ENCODE peak calls at places on chromosomes 13 and 19, in seven cellular contexts. One of them, this sample, is unnamed. For H3K9me3 and H3K4me1, the result is how much of the 10 kb centered on the place peaks cover.

GRCh38 chr19:29854033-29854432 is 42.2 kb downstream of the CCNE1 start:
- DNase-seq in adrenal gland: no peak
- DNase-seq in mammary epithelial cell: no peak
- DNase-seq in cardiac muscle cell: no peak
- DNase-seq in colonic mucosa: no peak
- DNase-seq in transverse colon: no peak
- DNase-seq in iPS DF 6.9: no peak
- DNase-seq in this sample: no peak

GRCh38 chr13:99580500-99581268 is 79.4 kb downstream of the TM9SF2 start:
- DNase-seq in mammary epithelial cell: no peak
- DNase-seq in transverse colon: no peak
- DNase-seq in adrenal gland: no peak
- DNase-seq in cardiac muscle cell: no peak
- DNase-seq in iPS DF 6.9: no peak
- DNase-seq in colonic mucosa: no peak
- DNase-seq in this sample: no peak

GRCh38 chr19:18484992-18485391 is 36.9 kb downstream of the ELL start:
- DNase-seq in iPS DF 6.9: no peak
- DNase-seq in transverse colon: no peak
- DNase-seq in adrenal gland: no peak
- DNase-seq in mammary epithelial cell: no peak
- DNase-seq in colonic mucosa: no peak
- DNase-seq in cardiac muscle cell: no peak
- DNase-seq in this sample: no peak

GRCh38 chr13:110298566-110299321 is 8.2 kb downstream of the COL4A1 start:
- DNase-seq in iPS DF 6.9: no peak
- DNase-seq in colonic mucosa: no peak
- DNase-seq in adrenal gland: no peak
- DNase-seq in mammary epithelial cell: no peak
- DNase-seq in transverse colon: no peak
- DNase-seq in cardiac muscle cell: peak
- DNase-seq in this sample: peak

GRCh38 chr13:25836709-25837316 is 215.0 kb downstream of the SHISA2 start:
- DNase-seq in mammary epithelial cell: peak
- DNase-seq in cardiac muscle cell: no peak
- DNase-seq in transverse colon: no peak
- DNase-seq in colonic mucosa: no peak
- DNase-seq in iPS DF 6.9: no peak
- DNase-seq in adrenal gland: no peak
- DNase-seq in this sample: no peak

GRCh38 chr13:28585557-28585956 is 73.4 kb upstream of the POMP start:
- DNase-seq in iPS DF 6.9: no peak
- DNase-seq in adrenal gland: no peak
- DNase-seq in mammary epithelial cell: no peak
- DNase-seq in transverse colon: no peak
- DNase-seq in cardiac muscle cell: no peak
- DNase-seq in colonic mucosa: no peak
- DNase-seq in this sample: no peak

GRCh38 chr13:74074723-74075122 is 59.5 kb downstream of the KLF12 start:
- DNase-seq in adrenal gland: no peak
- DNase-seq in transverse colon: no peak
- DNase-seq in iPS DF 6.9: no peak
- DNase-seq in colonic mucosa: no peak
- DNase-seq in mammary epithelial cell: peak
- DNase-seq in cardiac muscle cell: peak
- DNase-seq in this sample: no peak

GRCh38 chr19:4597278-4597974 is 37.9 kb upstream of the SEMA6B start:
- DNase-seq in adrenal gland: no peak
- DNase-seq in iPS DF 6.9: no peak
- DNase-seq in cardiac muscle cell: no peak
- DNase-seq in colonic mucosa: no peak
- DNase-seq in mammary epithelial cell: no peak
- DNase-seq in transverse colon: no peak
- DNase-seq in this sample: no peak

GRCh38 chr13:110714798-110715394 is 1.4 kb downstream of the ING1 start:
- DNase-seq in colonic mucosa: peak
- DNase-seq in iPS DF 6.9: no peak
- DNase-seq in cardiac muscle cell: peak
- DNase-seq in adrenal gland: peak
- DNase-seq in transverse colon: peak
- DNase-seq in mammary epithelial cell: no peak
- DNase-seq in this sample: peak

GRCh38 chr19:4337906-4338440 is 654 bp downstream of the STAP2 start:
- DNase-seq in iPS DF 6.9: no peak
- DNase-seq in colonic mucosa: peak
- DNase-seq in adrenal gland: no peak
- DNase-seq in mammary epithelial cell: peak
- DNase-seq in cardiac muscle cell: peak
- DNase-seq in transverse colon: peak
- DNase-seq in this sample: no peak

GRCh38 chr13:23851106-23851505 is 38.1 kb downstream of the MIPEP start:
- DNase-seq in adrenal gland: no peak
- DNase-seq in colonic mucosa: no peak
- DNase-seq in transverse colon: no peak
- DNase-seq in cardiac muscle cell: peak
- DNase-seq in mammary epithelial cell: no peak
- DNase-seq in iPS DF 6.9: no peak
- DNase-seq in this sample: no peak

GRCh38 chr13:110272227-110272626 is 34.7 kb downstream of the COL4A1 start:
- DNase-seq in cardiac muscle cell: no peak
- DNase-seq in transverse colon: no peak
- DNase-seq in iPS DF 6.9: no peak
- DNase-seq in mammary epithelial cell: no peak
- DNase-seq in colonic mucosa: peak
- DNase-seq in adrenal gland: no peak
- DNase-seq in this sample: no peak

GRCh38 chr13:57948884-57949283 is 317.3 kb downstream of the PCDH17 start:
- DNase-seq in colonic mucosa: no peak
- DNase-seq in cardiac muscle cell: no peak
- DNase-seq in iPS DF 6.9: no peak
- DNase-seq in transverse colon: no peak
- DNase-seq in adrenal gland: no peak
- DNase-seq in mammary epithelial cell: no peak
- DNase-seq in this sample: no peak

GRCh38 chr13:32311188-32311897 is 3.8 kb downstream of the ZAR1L start:
- DNase-seq in cardiac muscle cell: no peak
- DNase-seq in iPS DF 6.9: no peak
- DNase-seq in transverse colon: no peak
- DNase-seq in mammary epithelial cell: no peak
- DNase-seq in colonic mucosa: no peak
- DNase-seq in adrenal gland: no peak
- DNase-seq in this sample: no peak

GRCh38 chr19:16327501-16327900 is 2.9 kb downstream of the KLF2 start:
- DNase-seq in cardiac muscle cell: no peak
- DNase-seq in mammary epithelial cell: no peak
- DNase-seq in adrenal gland: no peak
- DNase-seq in transverse colon: peak
- DNase-seq in colonic mucosa: no peak
- DNase-seq in iPS DF 6.9: no peak
- DNase-seq in this sample: no peak
- H3K27ac ChIP-seq in cardiac muscle cell: no peak
- H3K27ac ChIP-seq in mammary epithelial cell: no peak
- H3K27ac ChIP-seq in adrenal gland: peak
- H3K27ac ChIP-seq in transverse colon: peak
- H3K27ac ChIP-seq in colonic mucosa: peak
- H3K27ac ChIP-seq in iPS DF 6.9: no peak
- H3K27ac ChIP-seq in this sample: peak

GRCh38 chr19:58129284-58129683 is 21.3 kb downstream of the ZNF329 start:
- DNase-seq in transverse colon: no peak
- DNase-seq in iPS DF 6.9: no peak
- DNase-seq in colonic mucosa: no peak
- DNase-seq in cardiac muscle cell: no peak
- DNase-seq in mammary epithelial cell: no peak
- DNase-seq in adrenal gland: no peak
- DNase-seq in this sample: no peak
- H3K9me3 ChIP-seq in transverse colon: half or more
- H3K9me3 ChIP-seq in iPS DF 6.9: under half
- H3K9me3 ChIP-seq in colonic mucosa: under half
- H3K9me3 ChIP-seq in cardiac muscle cell: under half
- H3K9me3 ChIP-seq in mammary epithelial cell: half or more
- H3K9me3 ChIP-seq in adrenal gland: under half
- H3K9me3 ChIP-seq in this sample: half or more

GRCh38 chr19:6064703-6065073 is 45.6 kb downstream of the RFX2 start:
- DNase-seq in cardiac muscle cell: no peak
- DNase-seq in iPS DF 6.9: no peak
- DNase-seq in adrenal gland: no peak
- DNase-seq in transverse colon: no peak
- DNase-seq in colonic mucosa: no peak
- DNase-seq in mammary epithelial cell: no peak
- DNase-seq in this sample: no peak
- H3K4me1 ChIP-seq in cardiac muscle cell: under half
- H3K4me1 ChIP-seq in iPS DF 6.9: under half
- H3K4me1 ChIP-seq in adrenal gland: under half
- H3K4me1 ChIP-seq in transverse colon: half or more
- H3K4me1 ChIP-seq in colonic mucosa: under half
- H3K4me1 ChIP-seq in mammary epithelial cell: half or more
- H3K4me1 ChIP-seq in this sample: under half

GRCh38 chr13:113367771-113368170 is 3.8 kb upstream of the GRTP1 start:
- DNase-seq in transverse colon: no peak
- DNase-seq in mammary epithelial cell: no peak
- DNase-seq in cardiac muscle cell: no peak
- DNase-seq in iPS DF 6.9: no peak
- DNase-seq in adrenal gland: no peak
- DNase-seq in colonic mucosa: no peak
- DNase-seq in this sample: no peak

GRCh38 chr13:113366031-113366588 is 2.2 kb upstream of the GRTP1 start:
- DNase-seq in transverse colon: no peak
- DNase-seq in colonic mucosa: no peak
- DNase-seq in adrenal gland: no peak
- DNase-seq in iPS DF 6.9: no peak
- DNase-seq in cardiac muscle cell: peak
- DNase-seq in mammary epithelial cell: no peak
- DNase-seq in this sample: no peak

GRCh38 chr13:113369189-113369588 is 5.3 kb upstream of the GRTP1 start:
- DNase-seq in cardiac muscle cell: no peak
- DNase-seq in mammary epithelial cell: no peak
- DNase-seq in colonic mucosa: no peak
- DNase-seq in iPS DF 6.9: no peak
- DNase-seq in adrenal gland: no peak
- DNase-seq in transverse colon: no peak
- DNase-seq in this sample: peak

GRCh38 chr13:113365551-113365971 is 1.6 kb upstream of the GRTP1 start:
- DNase-seq in iPS DF 6.9: no peak
- DNase-seq in cardiac muscle cell: no peak
- DNase-seq in adrenal gland: no peak
- DNase-seq in colonic mucosa: no peak
- DNase-seq in transverse colon: no peak
- DNase-seq in mammary epithelial cell: no peak
- DNase-seq in this sample: peak

GRCh38 chr13:113367020-113367560 is 3.2 kb upstream of the GRTP1 start:
- DNase-seq in iPS DF 6.9: no peak
- DNase-seq in colonic mucosa: no peak
- DNase-seq in mammary epithelial cell: no peak
- DNase-seq in cardiac muscle cell: no peak
- DNase-seq in transverse colon: no peak
- DNase-seq in adrenal gland: no peak
- DNase-seq in this sample: no peak
- H3K27ac ChIP-seq in iPS DF 6.9: no peak
- H3K27ac ChIP-seq in colonic mucosa: no peak
- H3K27ac ChIP-seq in mammary epithelial cell: no peak
- H3K27ac ChIP-seq in cardiac muscle cell: no peak
- H3K27ac ChIP-seq in transverse colon: no peak
- H3K27ac ChIP-seq in adrenal gland: no peak
- H3K27ac ChIP-seq in this sample: no peak

GRCh38 chr19:11970174-11970573 is 5.3 kb downstream of the ZNF763 start:
- DNase-seq in transverse colon: no peak
- DNase-seq in cardiac muscle cell: no peak
- DNase-seq in mammary epithelial cell: no peak
- DNase-seq in iPS DF 6.9: no peak
- DNase-seq in colonic mucosa: no peak
- DNase-seq in adrenal gland: no peak
- DNase-seq in this sample: no peak

GRCh38 chr19:11971045-11971444 is 6.2 kb downstream of the ZNF763 start:
- DNase-seq in transverse colon: no peak
- DNase-seq in cardiac muscle cell: no peak
- DNase-seq in iPS DF 6.9: no peak
- DNase-seq in colonic mucosa: no peak
- DNase-seq in adrenal gland: no peak
- DNase-seq in mammary epithelial cell: no peak
- DNase-seq in this sample: no peak

GRCh38 chr19:11978492-11979100 is 13.8 kb downstream of the ZNF763 start:
- DNase-seq in mammary epithelial cell: no peak
- DNase-seq in colonic mucosa: no peak
- DNase-seq in adrenal gland: no peak
- DNase-seq in cardiac muscle cell: no peak
- DNase-seq in iPS DF 6.9: no peak
- DNase-seq in transverse colon: no peak
- DNase-seq in this sample: no peak

DNA sequence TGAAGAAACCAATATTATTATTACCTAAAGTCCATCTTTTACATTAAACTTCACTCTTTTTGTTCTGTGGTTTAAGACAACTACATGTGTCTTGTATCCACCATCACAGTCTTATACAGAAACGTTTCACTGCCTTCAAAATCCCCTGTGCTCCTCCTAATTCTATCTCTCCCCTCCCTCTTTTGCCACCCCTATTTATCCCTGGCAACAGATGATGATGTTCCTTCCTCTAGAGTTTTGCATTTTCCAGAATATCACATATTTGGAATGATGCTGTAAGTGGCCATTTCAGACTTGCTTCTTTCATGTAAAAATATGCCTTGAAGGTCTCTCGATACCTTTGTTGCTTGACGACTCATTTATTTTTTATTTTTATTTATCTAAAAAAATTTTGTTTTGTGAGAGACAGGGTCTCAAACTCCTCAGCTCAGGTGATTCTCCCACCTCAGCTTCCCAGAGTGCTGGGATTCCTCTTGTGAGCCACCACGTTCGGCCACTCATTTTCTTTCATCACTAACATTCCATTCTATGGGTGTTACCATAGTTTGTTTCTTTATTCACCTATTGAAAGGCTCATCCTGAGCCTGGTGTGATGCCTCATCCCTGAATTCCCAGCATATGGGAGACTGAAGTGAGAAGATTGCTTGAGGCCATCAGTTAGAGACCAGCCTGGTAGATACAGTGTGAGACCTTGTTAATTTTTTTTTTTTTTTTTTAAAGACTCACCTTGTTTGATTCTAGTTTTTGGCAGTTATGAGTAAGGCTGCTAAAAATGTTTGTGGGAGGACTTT is 8.4 kb downstream of the ZNF763 start:
- DNase-seq in colonic mucosa: no peak
- DNase-seq in mammary epithelial cell: no peak
- DNase-seq in transverse colon: no peak
- DNase-seq in iPS DF 6.9: no peak
- DNase-seq in cardiac muscle cell: no peak
- DNase-seq in adrenal gland: no peak
- DNase-seq in this sample: no peak
- H3K9me3 ChIP-seq in colonic mucosa: under half
- H3K9me3 ChIP-seq in mammary epithelial cell: under half
- H3K9me3 ChIP-seq in transverse colon: under half
- H3K9me3 ChIP-seq in iPS DF 6.9: under half
- H3K9me3 ChIP-seq in cardiac muscle cell: under half
- H3K9me3 ChIP-seq in adrenal gland: under half
- H3K9me3 ChIP-seq in this sample: under half

DNA sequence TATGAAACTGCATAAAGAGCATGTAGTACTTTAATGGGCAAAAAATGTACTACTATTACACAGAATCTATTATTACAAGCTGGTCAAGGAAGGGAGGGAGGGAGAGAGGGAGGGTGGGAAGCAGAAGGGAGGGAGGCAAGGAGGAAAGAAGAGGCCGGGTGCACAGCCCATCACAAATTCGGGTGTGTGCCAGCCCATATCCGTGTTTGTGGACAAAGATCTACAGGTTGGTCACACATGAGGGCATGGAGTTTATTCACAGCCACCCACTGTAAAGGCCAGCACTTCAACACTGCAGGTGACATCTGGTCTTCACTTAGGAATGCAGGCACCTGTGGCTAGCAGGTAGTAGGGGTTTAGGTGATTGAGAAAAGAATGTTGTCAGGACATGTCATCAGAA is 352.5 kb upstream of the NBEA start:
- DNase-seq in adrenal gland: no peak
- DNase-seq in mammary epithelial cell: no peak
- DNase-seq in colonic mucosa: no peak
- DNase-seq in cardiac muscle cell: no peak
- DNase-seq in transverse colon: no peak
- DNase-seq in iPS DF 6.9: no peak
- DNase-seq in this sample: no peak
- H3K4me1 ChIP-seq in adrenal gland: under half
- H3K4me1 ChIP-seq in mammary epithelial cell: under half
- H3K4me1 ChIP-seq in colonic mucosa: under half
- H3K4me1 ChIP-seq in cardiac muscle cell: under half
- H3K4me1 ChIP-seq in transverse colon: under half
- H3K4me1 ChIP-seq in iPS DF 6.9: under half
- H3K4me1 ChIP-seq in this sample: under half

This sample was measured in ascending aorta.